ENCODE peak calls at places on chromosomes 16 and 17, in five cellular contexts. One of them, this sample, is unnamed.

GRCh38 chr16:56657555-56658430 is at the start of gene MT1F:
- DNase-seq in heart left ventricle: peak
- DNase-seq in fibroblast of pulmonary artery: peak
- DNase-seq in left ventricle myocardium inferior: peak
- DNase-seq in ascending aorta: peak
- DNase-seq in this sample: peak

GRCh38 chr17:73533801-73534574 is 110.3 kb downstream of the SDK2 start:
- DNase-seq in heart left ventricle: no peak
- DNase-seq in fibroblast of pulmonary artery: no peak
- DNase-seq in left ventricle myocardium inferior: no peak
- DNase-seq in ascending aorta: no peak
- DNase-seq in this sample: no peak

GRCh38 chr17:8916470-8916869 is 49.0 kb upstream of the PIK3R6 start:
- DNase-seq in heart left ventricle: no peak
- DNase-seq in fibroblast of pulmonary artery: no peak
- DNase-seq in left ventricle myocardium inferior: no peak
- DNase-seq in ascending aorta: peak
- DNase-seq in this sample: no peak

GRCh38 chr17:80146121-80147034 is 550 bp downstream of the EIF4A3 start:
- DNase-seq in heart left ventricle: no peak
- DNase-seq in fibroblast of pulmonary artery: no peak
- DNase-seq in left ventricle myocardium inferior: no peak
- DNase-seq in ascending aorta: peak
- DNase-seq in this sample: peak

GRCh38 chr17:18004901-18005305 is 32.2 kb downstream of the DRC3 start:
- DNase-seq in heart left ventricle: no peak
- DNase-seq in fibroblast of pulmonary artery: no peak
- DNase-seq in left ventricle myocardium inferior: no peak
- DNase-seq in ascending aorta: no peak
- DNase-seq in this sample: no peak

GRCh38 chr16:66370786-66371684 is 4.5 kb downstream of the CDH5 start:
- DNase-seq in heart left ventricle: no peak
- DNase-seq in fibroblast of pulmonary artery: no peak
- DNase-seq in left ventricle myocardium inferior: no peak
- DNase-seq in ascending aorta: no peak
- DNase-seq in this sample: no peak

GRCh38 chr17:76307299-76307965 is 644 bp downstream of the QRICH2 start:
- DNase-seq in heart left ventricle: no peak
- DNase-seq in fibroblast of pulmonary artery: no peak
- DNase-seq in left ventricle myocardium inferior: no peak
- DNase-seq in ascending aorta: no peak
- DNase-seq in this sample: no peak

GRCh38 chr16:56277040-56277439 is 85.8 kb downstream of the GNAO1 start:
- DNase-seq in heart left ventricle: no peak
- DNase-seq in fibroblast of pulmonary artery: no peak
- DNase-seq in left ventricle myocardium inferior: no peak
- DNase-seq in ascending aorta: no peak
- DNase-seq in this sample: no peak

GRCh38 chr17:68290268-68290954 is 516 bp downstream of the SLC16A6 start:
- DNase-seq in heart left ventricle: peak
- DNase-seq in fibroblast of pulmonary artery: no peak
- DNase-seq in left ventricle myocardium inferior: peak
- DNase-seq in ascending aorta: peak
- DNase-seq in this sample: peak

GRCh38 chr17:81030726-81031570 is 4.0 kb upstream of the BAIAP2 start:
- DNase-seq in heart left ventricle: peak
- DNase-seq in fibroblast of pulmonary artery: peak
- DNase-seq in left ventricle myocardium inferior: no peak
- DNase-seq in ascending aorta: no peak
- DNase-seq in this sample: no peak

GRCh38 chr17:47841488-47842308 is 625 bp upstream of the SCRN2 start:
- DNase-seq in heart left ventricle: no peak
- DNase-seq in fibroblast of pulmonary artery: no peak
- DNase-seq in left ventricle myocardium inferior: no peak
- DNase-seq in ascending aorta: no peak
- DNase-seq in this sample: no peak

GRCh38 chr16:24540575-24541240 is 1.3 kb downstream of the RBBP6 start:
- DNase-seq in heart left ventricle: no peak
- DNase-seq in fibroblast of pulmonary artery: peak
- DNase-seq in left ventricle myocardium inferior: no peak
- DNase-seq in ascending aorta: no peak
- DNase-seq in this sample: peak

GRCh38 chr16:54030451-54030850 is 256.1 kb downstream of the IRX3 start:
- DNase-seq in heart left ventricle: no peak
- DNase-seq in fibroblast of pulmonary artery: no peak
- DNase-seq in left ventricle myocardium inferior: no peak
- DNase-seq in ascending aorta: no peak
- DNase-seq in this sample: no peak

GRCh38 chr16:86508947-86509758 is 1.2 kb upstream of the FOXF1 start:
- DNase-seq in heart left ventricle: peak
- DNase-seq in fibroblast of pulmonary artery: peak
- DNase-seq in left ventricle myocardium inferior: peak
- DNase-seq in ascending aorta: no peak
- DNase-seq in this sample: peak

GRCh38 chr16:84569382-84569987 is 48.4 kb downstream of the COTL1 start:
- DNase-seq in heart left ventricle: no peak
- DNase-seq in fibroblast of pulmonary artery: peak
- DNase-seq in left ventricle myocardium inferior: no peak
- DNase-seq in ascending aorta: no peak
- DNase-seq in this sample: no peak

GRCh38 chr17:8499171-8499570 is 63.5 kb downstream of the NDEL1 start:
- DNase-seq in heart left ventricle: no peak
- DNase-seq in fibroblast of pulmonary artery: no peak
- DNase-seq in left ventricle myocardium inferior: no peak
- DNase-seq in ascending aorta: peak
- DNase-seq in this sample: no peak

GRCh38 chr16:68737046-68737729 is at the start of gene CDH1:
- DNase-seq in heart left ventricle: no peak
- DNase-seq in fibroblast of pulmonary artery: no peak
- DNase-seq in left ventricle myocardium inferior: no peak
- DNase-seq in ascending aorta: no peak
- DNase-seq in this sample: no peak

GRCh38 chr17:61416540-61417363 is 17.1 kb downstream of the TBX2 start:
- DNase-seq in heart left ventricle: peak
- DNase-seq in fibroblast of pulmonary artery: peak
- DNase-seq in left ventricle myocardium inferior: peak
- DNase-seq in ascending aorta: peak
- DNase-seq in this sample: peak

GRCh38 chr16:55008836-55009510 is 78.3 kb downstream of the IRX5 start:
- DNase-seq in heart left ventricle: no peak
- DNase-seq in fibroblast of pulmonary artery: no peak
- DNase-seq in left ventricle myocardium inferior: no peak
- DNase-seq in ascending aorta: no peak
- DNase-seq in this sample: no peak

GRCh38 chr17:77433385-77434135 is 292.8 kb downstream of the SEC14L1 start:
- DNase-seq in heart left ventricle: peak
- DNase-seq in fibroblast of pulmonary artery: peak
- DNase-seq in left ventricle myocardium inferior: peak
- DNase-seq in ascending aorta: no peak
- DNase-seq in this sample: no peak

GRCh38 chr16:23174622-23175021 is 7.9 kb upstream of the SCNN1G start:
- DNase-seq in heart left ventricle: no peak
- DNase-seq in fibroblast of pulmonary artery: peak
- DNase-seq in left ventricle myocardium inferior: no peak
- DNase-seq in ascending aorta: no peak
- DNase-seq in this sample: no peak

GRCh38 chr17:50668025-50668837 is 33.5 kb downstream of the ABCC3 start:
- DNase-seq in heart left ventricle: no peak
- DNase-seq in fibroblast of pulmonary artery: peak
- DNase-seq in left ventricle myocardium inferior: no peak
- DNase-seq in ascending aorta: no peak
- DNase-seq in this sample: peak

GRCh38 chr17:44061446-44061845 is 5.0 kb downstream of the LSM12 start:
- DNase-seq in heart left ventricle: no peak
- DNase-seq in fibroblast of pulmonary artery: no peak
- DNase-seq in left ventricle myocardium inferior: no peak
- DNase-seq in ascending aorta: no peak
- DNase-seq in this sample: no peak

GRCh38 chr17:44066204-44066930 is at the start of gene LSM12:
- DNase-seq in heart left ventricle: peak
- DNase-seq in fibroblast of pulmonary artery: peak
- DNase-seq in left ventricle myocardium inferior: peak
- DNase-seq in ascending aorta: peak
- DNase-seq in this sample: peak

GRCh38 chr17:44065668-44066203 is 735 bp downstream of the LSM12 start:
- DNase-seq in heart left ventricle: no peak
- DNase-seq in fibroblast of pulmonary artery: peak
- DNase-seq in left ventricle myocardium inferior: no peak
- DNase-seq in ascending aorta: no peak
- DNase-seq in this sample: no peak

GRCh38 chr17:44062871-44063270 is 3.6 kb downstream of the LSM12 start:
- DNase-seq in heart left ventricle: no peak
- DNase-seq in fibroblast of pulmonary artery: no peak
- DNase-seq in left ventricle myocardium inferior: no peak
- DNase-seq in ascending aorta: no peak
- DNase-seq in this sample: no peak

GRCh38 chr17:44063704-44064639 is 2.5 kb downstream of the LSM12 start:
- DNase-seq in heart left ventricle: no peak
- DNase-seq in fibroblast of pulmonary artery: no peak
- DNase-seq in left ventricle myocardium inferior: no peak
- DNase-seq in ascending aorta: no peak
- DNase-seq in this sample: no peak
- H3K4me3 ChIP-seq in heart left ventricle: no peak
- H3K4me3 ChIP-seq in fibroblast of pulmonary artery: no peak
- H3K4me3 ChIP-seq in left ventricle myocardium inferior: no peak
- H3K4me3 ChIP-seq in ascending aorta: no peak
- H3K4me3 ChIP-seq in this sample: no peak

GRCh38 chr16:1532081-1532760 is 1.2 kb upstream of the TMEM204 start:
- DNase-seq in heart left ventricle: peak
- DNase-seq in fibroblast of pulmonary artery: no peak
- DNase-seq in left ventricle myocardium inferior: peak
- DNase-seq in ascending aorta: peak
- DNase-seq in this sample: no peak

GRCh38 chr16:1532771-1533170 is 695 bp upstream of the TMEM204 start:
- DNase-seq in heart left ventricle: no peak
- DNase-seq in fibroblast of pulmonary artery: no peak
- DNase-seq in left ventricle myocardium inferior: no peak
- DNase-seq in ascending aorta: no peak
- DNase-seq in this sample: no peak

GRCh38 chr16:1531638-1531910 is 1.9 kb upstream of the TMEM204 start:
- DNase-seq in heart left ventricle: no peak
- DNase-seq in fibroblast of pulmonary artery: no peak
- DNase-seq in left ventricle myocardium inferior: no peak
- DNase-seq in ascending aorta: no peak
- DNase-seq in this sample: no peak

GRCh38 chr16:1534021-1535020 is 855 bp downstream of the TMEM204 start:
- DNase-seq in heart left ventricle: no peak
- DNase-seq in fibroblast of pulmonary artery: no peak
- DNase-seq in left ventricle myocardium inferior: no peak
- DNase-seq in ascending aorta: no peak
- DNase-seq in this sample: no peak

DNA sequence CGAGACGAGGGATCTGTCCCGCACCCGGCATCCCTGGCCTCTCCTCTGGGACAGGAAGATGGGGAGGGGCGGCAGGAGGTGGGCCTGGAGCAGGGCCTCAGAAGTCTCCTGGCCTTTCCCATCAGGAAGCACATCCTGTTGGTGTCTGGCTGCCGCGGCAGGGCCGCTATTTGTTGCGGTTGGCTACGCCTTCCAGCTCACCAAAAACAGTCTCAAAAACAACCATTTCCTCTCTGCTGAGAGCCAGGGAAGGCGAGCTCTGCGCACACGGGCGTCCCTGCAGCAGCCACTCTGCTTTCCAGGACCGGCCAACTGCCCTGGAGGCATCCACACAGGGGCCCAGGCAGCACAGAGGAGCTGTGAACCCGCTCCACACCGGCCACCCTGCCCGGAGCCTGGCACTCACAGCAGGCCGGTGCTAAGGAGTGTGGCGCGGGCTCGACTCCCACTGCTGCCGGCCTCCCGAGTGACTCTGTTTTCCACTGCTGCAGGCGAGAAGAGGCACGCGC is at the start of gene TMEM204:
- DNase-seq in heart left ventricle: peak
- DNase-seq in fibroblast of pulmonary artery: peak
- DNase-seq in left ventricle myocardium inferior: peak
- DNase-seq in ascending aorta: peak
- DNase-seq in this sample: no peak
- H3K4me3 ChIP-seq in heart left ventricle: peak
- H3K4me3 ChIP-seq in fibroblast of pulmonary artery: peak
- H3K4me3 ChIP-seq in left ventricle myocardium inferior: peak
- H3K4me3 ChIP-seq in ascending aorta: peak
- H3K4me3 ChIP-seq in this sample: no peak

GRCh38 chr17:6575596-6575988 is 19.2 kb upstream of the PITPNM3 start:
- DNase-seq in heart left ventricle: no peak
- DNase-seq in fibroblast of pulmonary artery: no peak
- DNase-seq in left ventricle myocardium inferior: no peak
- DNase-seq in ascending aorta: no peak
- DNase-seq in this sample: no peak

GRCh38 chr17:6572997-6573396 is 16.6 kb upstream of the PITPNM3 start:
- DNase-seq in heart left ventricle: no peak
- DNase-seq in fibroblast of pulmonary artery: no peak
- DNase-seq in left ventricle myocardium inferior: no peak
- DNase-seq in ascending aorta: no peak
- DNase-seq in this sample: no peak

GRCh38 chr17:6576038-6576437 is 19.7 kb upstream of the PITPNM3 start:
- DNase-seq in heart left ventricle: no peak
- DNase-seq in fibroblast of pulmonary artery: no peak
- DNase-seq in left ventricle myocardium inferior: no peak
- DNase-seq in ascending aorta: no peak
- DNase-seq in this sample: no peak

GRCh38 chr17:6573982-6574688 is 17.8 kb upstream of the PITPNM3 start:
- DNase-seq in heart left ventricle: no peak
- DNase-seq in fibroblast of pulmonary artery: no peak
- DNase-seq in left ventricle myocardium inferior: no peak
- DNase-seq in ascending aorta: no peak
- DNase-seq in this sample: no peak

GRCh38 chr17:6574689-6575595 is 18.6 kb upstream of the PITPNM3 start:
- DNase-seq in heart left ventricle: peak
- DNase-seq in fibroblast of pulmonary artery: peak
- DNase-seq in left ventricle myocardium inferior: peak
- DNase-seq in ascending aorta: no peak
- DNase-seq in this sample: no peak
- H3K4me3 ChIP-seq in heart left ventricle: no peak
- H3K4me3 ChIP-seq in fibroblast of pulmonary artery: no peak
- H3K4me3 ChIP-seq in left ventricle myocardium inferior: peak
- H3K4me3 ChIP-seq in ascending aorta: no peak
- H3K4me3 ChIP-seq in this sample: no peak

DNA sequence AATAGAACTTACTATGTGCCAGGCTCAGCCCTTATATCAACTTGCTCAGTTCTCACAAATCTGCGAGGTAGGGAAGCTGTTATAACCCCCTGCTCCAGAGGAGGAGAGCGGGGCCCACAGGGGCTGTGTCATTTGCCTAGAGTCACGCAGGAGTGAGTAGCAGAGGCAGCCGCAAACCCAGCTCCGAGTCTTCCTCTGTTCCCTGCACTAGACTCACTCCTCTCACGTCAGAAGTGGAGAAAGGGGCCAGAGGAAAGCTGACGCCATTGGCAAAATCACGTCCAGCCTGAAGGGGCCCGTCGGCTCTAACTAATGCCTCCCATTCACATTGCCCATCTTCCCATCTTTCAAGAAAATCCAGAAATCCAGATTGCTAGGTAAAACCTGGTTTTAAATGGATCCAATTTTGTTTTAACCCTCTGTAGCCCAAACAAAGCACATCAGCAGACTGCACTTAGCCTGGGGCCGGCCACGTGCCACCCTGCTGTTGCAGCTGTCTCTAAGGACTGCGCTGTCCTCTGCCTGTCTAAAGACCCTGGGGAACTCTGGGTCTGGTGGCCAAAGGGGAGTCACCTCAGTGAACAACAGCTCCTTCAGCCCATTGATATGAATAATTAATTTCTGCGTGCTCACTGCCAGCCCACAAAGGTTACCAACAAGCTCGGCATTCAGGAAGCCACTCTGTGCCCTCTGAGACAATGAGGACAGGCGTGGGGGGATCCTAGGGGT is 36.6 kb upstream of the ABR start:
- DNase-seq in heart left ventricle: no peak
- DNase-seq in fibroblast of pulmonary artery: no peak
- DNase-seq in left ventricle myocardium inferior: no peak
- DNase-seq in ascending aorta: no peak
- DNase-seq in this sample: no peak
- H3K4me3 ChIP-seq in heart left ventricle: no peak
- H3K4me3 ChIP-seq in fibroblast of pulmonary artery: no peak
- H3K4me3 ChIP-seq in left ventricle myocardium inferior: no peak
- H3K4me3 ChIP-seq in ascending aorta: no peak
- H3K4me3 ChIP-seq in this sample: no peak